ENCODE peak calls at places on chromosomes 11 and 22, in five cellular contexts. W is left ventricle myocardium inferior, J is Peyer's patch, U is fibroblast of lung, R is thoracic aorta. T is an unnamed sample.
A peak's percentile ranks its signal among the peaks of the same experiment; 100 is the strongest.

GRCh38 chr11:1930448-1930802 is 10.9 kb downstream of the TNNT3 start:
- DNase-seq in J (no peak), W (no peak), R (no peak), U (peak; percentile 20), T (no peak)

GRCh38 chr22:47207846-47208554 is 445.6 kb downstream of the TBC1D22A start:
- DNase-seq in W (no peak), U (no peak), J (peak; percentile 13), R (no peak), T (no peak)

GRCh38 chr22:44869196-44869595 is 116.8 kb downstream of the ARHGAP8 start:
- DNase-seq in W (no peak), J (no peak), R (no peak), U (peak; percentile 17), T (no peak)

GRCh38 chr11:91133361-91133760 is 910.5 kb upstream of the CHORDC1 start:
- DNase-seq in R (no peak), J (no peak), U (peak; percentile 76), W (no peak), T (no peak)

GRCh38 chr11:67628710-67629385 is 889 bp downstream of the NUDT8 start:
- DNase-seq in U (no peak), J (no peak), R (no peak), W (no peak), T (no peak)

GRCh38 chr22:47966316-47966715 is 1203.9 kb downstream of the TBC1D22A start:
- DNase-seq in J (no peak), W (no peak), U (no peak), R (no peak), T (no peak)

GRCh38 chr11:133795088-133795487 is 50.2 kb downstream of the SPATA19 start:
- DNase-seq in R (no peak), W (no peak), U (no peak), J (no peak), T (no peak)

GRCh38 chr11:27183672-27184457 is 143.2 kb downstream of the BBOX1 start:
- DNase-seq in U (peak; percentile 77), R (no peak), J (peak; percentile 23), W (no peak), T (peak; percentile 55)

GRCh38 chr11:3222003-3222855 is 3.6 kb upstream of the MRGPRG start:
- DNase-seq in R (no peak), U (no peak), W (no peak), J (no peak), T (no peak)

GRCh38 chr22:46233231-46233630 is 16.9 kb downstream of the CDPF1 start:
- DNase-seq in R (peak; percentile 33), J (no peak), W (peak; percentile 50), U (peak; percentile 52), T (no peak)

GRCh38 chr22:46770151-46770641 is 7.7 kb downstream of the TBC1D22A start:
- DNase-seq in U (no peak), J (no peak), R (no peak), W (no peak), T (no peak)

GRCh38 chr11:110763249-110764011 is 51.2 kb upstream of the ARHGAP20 start:
- DNase-seq in U (peak; percentile 78), J (no peak), W (no peak), R (no peak), T (peak; percentile 62)

GRCh38 chr11:107970049-107970448 is 38.6 kb upstream of the CUL5 start:
- DNase-seq in J (no peak), U (no peak), W (no peak), R (no peak), T (no peak)

GRCh38 chr11:61847914-61848581 is 19.9 kb downstream of the FADS2 start:
- DNase-seq in J (no peak), R (no peak), W (no peak), U (no peak), T (no peak)

GRCh38 chr22:21734540-21735197 is 925 bp downstream of the YPEL1 start:
- DNase-seq in R (no peak), W (no peak), J (peak; percentile 28), U (no peak), T (no peak)

GRCh38 chr11:80503990-80504389 is 1063.2 kb upstream of the TENM4 start:
- DNase-seq in R (no peak), U (no peak), J (no peak), W (no peak), T (no peak)

GRCh38 chr22:46045459-46046298 is 68.7 kb upstream of the WNT7B start:
- DNase-seq in J (no peak), R (no peak), U (no peak), W (peak; percentile 47), T (no peak)

GRCh38 chr22:42549329-42550060 is 4.3 kb upstream of the SERHL2 start:
- DNase-seq in U (no peak), R (no peak), J (no peak), W (no peak), T (no peak)

GRCh38 chr11:67195971-67196418 is 70.3 kb upstream of the GRK2 start:
- DNase-seq in R (no peak), J (no peak), W (no peak), U (peak; percentile 71), T (no peak)

GRCh38 chr22:27238935-27239510 is 562.5 kb downstream of the MN1 start:
- DNase-seq in J (no peak), U (peak; percentile 100), W (peak; percentile 89), R (peak; percentile 89), T (peak; percentile 87)

GRCh38 chr22:24698266-24698926 is 76.1 kb downstream of the PIWIL3 start:
- DNase-seq in W (no peak), J (no peak), U (no peak), R (no peak), T (no peak)

GRCh38 chr11:57255618-57256017 is 18.6 kb upstream of the APLNR start:
- DNase-seq in U (no peak), J (no peak), R (no peak), W (no peak), T (peak; percentile 66)

GRCh38 chr22:42937164-42937854 is 77.6 kb downstream of the PACSIN2 start:
- DNase-seq in U (peak; percentile 91), R (peak; percentile 78), J (peak; percentile 68), W (no peak), T (peak; percentile 87)

GRCh38 chr11:35260342-35260985 is 121.5 kb downstream of the CD44 start:
- DNase-seq in R (no peak), W (no peak), J (no peak), U (peak; percentile 87), T (peak; percentile 66)

GRCh38 chr22:50434849-50435700 is 39.8 kb downstream of the SBF1 start:
- DNase-seq in R (no peak), J (no peak), U (no peak), W (no peak), T (no peak)

GRCh38 chr11:27427183-27427980 is 45.2 kb downstream of the LGR4 start:
- DNase-seq in J (no peak), W (no peak), R (no peak), U (peak; percentile 78), T (no peak)

GRCh38 chr22:47043835-47044721 is 281.6 kb downstream of the TBC1D22A start:
- DNase-seq in J (no peak), R (no peak), W (no peak), U (peak; percentile 71), T (no peak)

GRCh38 chr11:33708970-33709369 is 8.3 kb upstream of the C11orf91 start:
- DNase-seq in U (no peak), J (no peak), W (no peak), R (no peak), T (no peak)
- H3K27ac ChIP-seq in U (no peak overlapping the region), J (no peak overlapping the region), W (peak overlapping the region; percentile 89), R (no peak overlapping the region), T (no peak overlapping the region)

DNA sequence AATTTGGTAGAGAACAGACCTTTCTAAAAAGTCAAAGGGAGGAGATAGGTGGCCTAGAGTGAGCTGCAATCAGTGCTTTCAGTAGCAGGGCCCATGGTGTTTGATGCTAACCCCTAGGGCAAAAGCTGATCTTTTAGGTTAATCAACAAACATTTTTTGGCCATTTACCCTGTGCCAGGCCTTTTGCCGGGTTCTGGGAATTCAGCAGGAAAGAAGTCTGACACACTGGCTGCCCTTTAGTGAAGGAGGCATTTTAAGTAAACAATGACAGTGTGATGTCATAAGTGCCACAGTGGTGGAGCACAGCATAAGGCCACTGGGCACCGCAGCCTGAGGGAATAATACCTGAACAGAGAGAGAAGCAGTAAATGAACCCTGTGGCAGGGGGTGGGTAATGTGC is 29.0 kb downstream of the C22orf31 start:
- DNase-seq in J (no peak), R (no peak), W (no peak), U (peak; percentile 30), T (no peak)
- H3K4me1 ChIP-seq in J (peaks cover 38% of the 10 kb centered on the region), R (peaks cover 37% of the 10 kb centered on the region), W (peaks cover 30% of the 10 kb centered on the region), U (peaks cover 17% of the 10 kb centered on the region), T (peaks cover 31% of the 10 kb centered on the region)

GRCh38 chr11:63761173-63761572 is 7.4 kb downstream of the ZFTA start:
- DNase-seq in J (no peak), R (no peak), U (no peak), W (no peak), T (no peak)
- H3K27ac ChIP-seq in J (no peak overlapping the region), R (no peak overlapping the region), U (no peak overlapping the region), W (no peak overlapping the region), T (no peak overlapping the region)

DNA sequence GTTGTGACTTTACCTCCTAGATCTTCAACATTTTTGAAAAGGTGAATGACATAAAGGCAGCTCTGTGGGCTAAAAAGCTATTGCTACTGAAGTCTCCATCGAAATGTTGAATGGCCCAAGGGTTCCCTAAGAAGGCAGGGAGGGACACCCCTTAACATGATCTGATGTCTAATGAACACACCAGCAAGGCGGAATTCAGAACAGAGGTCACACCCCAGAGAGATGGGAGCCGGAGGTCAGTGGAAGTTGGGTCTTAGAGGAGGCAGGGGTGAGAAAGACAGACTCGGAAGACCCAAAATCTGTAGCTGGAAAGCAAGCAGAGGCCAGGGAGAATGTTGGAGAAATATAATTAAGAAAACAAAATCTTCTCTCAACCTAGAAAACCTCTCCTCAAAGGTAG is 79.0 kb downstream of the TRIM29 start:
- DNase-seq in J (no peak), W (no peak), U (no peak), R (no peak), T (no peak)
- H3K4me1 ChIP-seq in J (no peaks in the 10 kb centered on the region), W (no peaks in the 10 kb centered on the region), U (no peaks in the 10 kb centered on the region), R (peaks cover 24% of the 10 kb centered on the region), T (no peaks in the 10 kb centered on the region)

GRCh38 chr11:71963468-71963867 is 34.6 kb downstream of the RNF121 start:
- DNase-seq in R (no peak), W (no peak), U (no peak), J (no peak), T (no peak)

GRCh38 chr11:71962428-71963038 is 33.7 kb downstream of the RNF121 start:
- DNase-seq in W (no peak), U (peak; percentile 74), J (no peak), R (no peak), T (no peak)

DNA sequence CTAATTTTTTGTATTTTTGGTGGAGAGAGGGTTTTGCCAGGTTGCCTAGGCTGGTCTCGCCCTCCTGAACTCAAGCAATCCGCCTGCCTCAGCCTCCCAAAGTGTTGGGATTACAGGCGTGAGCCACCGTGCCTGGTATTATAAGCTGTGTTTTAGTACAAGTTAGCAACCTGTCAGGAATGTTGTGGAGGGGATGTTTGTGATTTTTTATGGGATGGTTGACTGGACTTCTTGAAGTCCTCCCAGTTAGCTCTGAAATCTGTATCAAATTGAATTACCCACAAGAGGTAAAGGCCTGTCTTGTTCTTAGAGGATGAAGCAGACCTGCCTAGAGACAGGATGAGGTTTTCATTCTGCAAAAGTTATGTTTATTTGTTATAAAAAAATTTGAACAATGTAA is 34.1 kb upstream of the IL18BP start:
- DNase-seq in J (no peak), R (no peak), U (peak; percentile 37), W (no peak), T (no peak)
- H3K27ac ChIP-seq in J (no peak overlapping the region), R (no peak overlapping the region), U (no peak overlapping the region), W (no peak overlapping the region), T (no peak overlapping the region)

T was measured in SJSA1.